ENCODE peak calls at places on chromosomes 4 and X, in seven cellular contexts. F is epithelial cell of proximal tubule, Q is cardiac muscle cell, A is astrocyte of the spinal cord, Z is astrocyte of the cerebellum, J is lower lobe of right lung, Y is fibroblast of lung. B is an unnamed sample.

GRCh38 chr4:13642576-13642975 is 15.1 kb upstream of the BOD1L1 start:
- DNase-seq in F (no peak), Q (no peak), A (peak), Z (peak), J (no peak), Y (peak), B (peak)

GRCh38 chr4:98522603-98523395 is 135.6 kb downstream of the TSPAN5 start:
- DNase-seq in F (no peak), Q (no peak), A (peak), Z (peak), J (no peak), Y (peak), B (peak)

GRCh38 chr4:1939664-1940509 is 68.7 kb downstream of the NSD2 start:
- DNase-seq in F (peak), Q (no peak), A (peak), Z (peak), J (no peak), Y (peak), B (peak)

GRCh38 chr4:88335092-88335665 is 43.5 kb upstream of the HERC6 start:
- DNase-seq in F (no peak), Q (peak), A (no peak), Z (no peak), J (no peak), Y (peak), B (peak)

GRCh38 chrX:153981771-153982533 is 9.4 kb downstream of the TMEM187 start:
- DNase-seq in F (no peak), Q (no peak), A (peak), Z (no peak), J (peak), Y (no peak), B (no peak)

GRCh38 chr4:8917868-8918783 is 46.5 kb upstream of the HMX1 start:
- DNase-seq in F (no peak), Q (peak), A (peak), Z (no peak), J (peak), Y (peak), B (peak)

GRCh38 chrX:53483838-53484420 is 49.8 kb upstream of the HSD17B10 start:
- DNase-seq in F (no peak), Q (no peak), A (peak), Z (no peak), J (no peak), Y (peak), B (peak)

GRCh38 chr4:109673303-109673702 is 29.9 kb downstream of the CASP6 start:
- DNase-seq in F (no peak), Q (no peak), A (no peak), Z (no peak), J (no peak), Y (no peak), B (no peak)

GRCh38 chrX:36867143-36867542 is 141.0 kb upstream of the FAM47C start:
- DNase-seq in F (no peak), Q (peak), A (peak), Z (peak), J (no peak), Y (peak), B (peak)

GRCh38 chr4:158865520-158866177 is 96.8 kb downstream of the FNIP2 start:
- DNase-seq in F (no peak), Q (no peak), A (no peak), Z (no peak), J (no peak), Y (no peak), B (no peak)

GRCh38 chr4:42643685-42644084 is 13.2 kb downstream of the ATP8A1 start:
- DNase-seq in F (no peak), Q (no peak), A (no peak), Z (no peak), J (no peak), Y (no peak), B (no peak)

GRCh38 chrX:11555759-11556158 is 110.0 kb downstream of the ARHGAP6 start:
- DNase-seq in F (no peak), Q (no peak), A (no peak), Z (no peak), J (no peak), Y (no peak), B (peak)

GRCh38 chr4:110059556-110060191 is 138.7 kb downstream of the ELOVL6 start:
- DNase-seq in F (no peak), Q (no peak), A (peak), Z (no peak), J (no peak), Y (peak), B (peak)

GRCh38 chrX:40471965-40472648 is 108.7 kb upstream of the ATP6AP2 start:
- DNase-seq in F (no peak), Q (peak), A (peak), Z (peak), J (peak), Y (peak), B (peak)

GRCh38 chr4:183398298-183399129 is 45.9 kb upstream of the CDKN2AIP start:
- DNase-seq in F (no peak), Q (peak), A (peak), Z (peak), J (peak), Y (peak), B (peak)

GRCh38 chr4:140102406-140102805 is 51.6 kb downstream of the MAML3 start:
- DNase-seq in F (no peak), Q (no peak), A (no peak), Z (no peak), J (no peak), Y (no peak), B (no peak)

GRCh38 chr4:110165382-110166285 is 32.8 kb downstream of the ELOVL6 start:
- DNase-seq in F (no peak), Q (no peak), A (peak), Z (no peak), J (no peak), Y (peak), B (peak)

GRCh38 chrX:136954930-136955329 is 74.4 kb upstream of the RBMX start:
- DNase-seq in F (no peak), Q (peak), A (peak), Z (peak), J (no peak), Y (peak), B (peak)

GRCh38 chr4:168587326-168588125 is 90.7 kb downstream of the PALLD start:
- DNase-seq in F (no peak), Q (no peak), A (peak), Z (peak), J (no peak), Y (peak), B (peak)

GRCh38 chr4:99507762-99508161 is 3.1 kb upstream of the C4orf17 start:
- DNase-seq in F (no peak), Q (no peak), A (no peak), Z (no peak), J (no peak), Y (no peak), B (no peak)

GRCh38 chrX:71378752-71379151 is 12.6 kb downstream of the TAF1 start:
- DNase-seq in F (no peak), Q (no peak), A (no peak), Z (no peak), J (no peak), Y (no peak), B (no peak)

GRCh38 chrX:39848900-39849299 is 248.9 kb downstream of the BCOR start:
- DNase-seq in F (no peak), Q (no peak), A (peak), Z (peak), J (no peak), Y (peak), B (peak)

GRCh38 chr4:106266201-106266600 is 49.8 kb downstream of the TBCK start:
- DNase-seq in F (peak), Q (peak), A (peak), Z (peak), J (no peak), Y (peak), B (peak)

GRCh38 chr4:64341711-64342110 is 67.5 kb downstream of the TECRL start:
- DNase-seq in F (no peak), Q (peak), A (no peak), Z (no peak), J (no peak), Y (no peak), B (no peak)

GRCh38 chr4:76744253-76744921 is 153.6 kb downstream of the SOWAHB start:
- DNase-seq in F (no peak), Q (no peak), A (peak), Z (no peak), J (no peak), Y (peak), B (peak)

GRCh38 chr4:62548108-62548524 is 1348.0 kb downstream of the ADGRL3 start:
- DNase-seq in F (no peak), Q (no peak), A (no peak), Z (no peak), J (no peak), Y (no peak), B (peak)

GRCh38 chr4:87060957-87061356 is 126.1 kb downstream of the AFF1 start:
- DNase-seq in F (peak), Q (no peak), A (peak), Z (peak), J (no peak), Y (peak), B (no peak)

GRCh38 chr4:78059524-78059889 is 2.4 kb downstream of the FRAS1 start:
- DNase-seq in F (no peak), Q (peak), A (peak), Z (peak), J (peak), Y (peak), B (peak)

GRCh38 chr4:41189669-41190068 is 24.7 kb downstream of the APBB2 start:
- DNase-seq in F (no peak), Q (no peak), A (no peak), Z (no peak), J (no peak), Y (no peak), B (no peak)

GRCh38 chr4:74095886-74096264 is 3.1 kb downstream of the CXCL2 start:
- DNase-seq in F (no peak), Q (no peak), A (no peak), Z (no peak), J (no peak), Y (peak), B (peak)

GRCh38 chr4:89196056-89196674 is 84.8 kb downstream of the TIGD2 start:
- DNase-seq in F (no peak), Q (no peak), A (peak), Z (no peak), J (no peak), Y (peak), B (peak)

GRCh38 chr4:106690487-106690886 is 321.9 kb upstream of the GIMD1 start:
- DNase-seq in F (no peak), Q (no peak), A (peak), Z (no peak), J (no peak), Y (peak), B (peak)

GRCh38 chr4:1241466-1241935 is 7.4 kb downstream of the CTBP1 start:
- DNase-seq in F (no peak), Q (no peak), A (no peak), Z (no peak), J (no peak), Y (no peak), B (no peak)

GRCh38 chr4:58081356-58081755 is 971.2 kb upstream of the IGFBP7 start:
- DNase-seq in F (no peak), Q (no peak), A (no peak), Z (no peak), J (no peak), Y (no peak), B (no peak)

GRCh38 chr4:99633772-99634171 is 23.9 kb downstream of the C4orf54 start:
- DNase-seq in F (no peak), Q (no peak), A (no peak), Z (no peak), J (no peak), Y (no peak), B (no peak)

GRCh38 chrX:108186811-108187210 is 95.2 kb downstream of the ATG4A start:
- DNase-seq in F (peak), Q (no peak), A (peak), Z (peak), J (no peak), Y (peak), B (peak)

GRCh38 chr4:90127706-90128345 is 632 bp downstream of the CCSER1 start:
- DNase-seq in F (no peak), Q (peak), A (peak), Z (no peak), J (peak), Y (no peak), B (no peak)

GRCh38 chr4:22434895-22435294 is 81.0 kb downstream of the ADGRA3 start:
- DNase-seq in F (peak), Q (peak), A (peak), Z (peak), J (no peak), Y (peak), B (peak)

GRCh38 chrX:68936608-68937007 is 107.8 kb downstream of the EFNB1 start:
- DNase-seq in F (peak), Q (no peak), A (peak), Z (peak), J (no peak), Y (peak), B (peak)

GRCh38 chr4:54566608-54567007 is 91.1 kb upstream of the KIT start:
- DNase-seq in F (no peak), Q (no peak), A (no peak), Z (no peak), J (no peak), Y (no peak), B (no peak)
- H3K4me3 ChIP-seq in F (no peak), Q (no peak), A (no peak), Z (no peak), J (no peak), Y (no peak), B (no peak)

DNA sequence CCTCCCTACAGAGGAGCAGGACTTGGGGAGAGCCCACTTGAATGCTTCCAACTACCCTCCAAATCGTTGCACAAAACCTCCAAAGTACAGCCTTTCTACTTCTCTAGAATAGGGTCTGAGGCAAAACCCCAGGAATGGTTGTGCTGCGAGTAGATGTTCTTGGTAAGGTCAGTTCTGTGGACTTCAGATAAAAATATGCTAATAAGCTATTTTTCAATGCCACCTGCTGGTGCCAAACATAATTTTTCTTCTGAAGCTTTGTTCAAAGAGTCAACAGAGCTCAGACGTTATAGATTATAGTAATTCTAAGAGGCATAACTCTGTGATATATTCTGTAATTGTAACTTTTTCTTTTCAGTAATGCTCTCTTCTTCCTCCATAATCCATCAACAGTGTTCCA is 425.7 kb downstream of the GPAT3 start:
- DNase-seq in F (no peak), Q (no peak), A (peak), Z (no peak), J (no peak), Y (no peak), B (peak)
- TF ChIP-seq CTCF in F (peak), Q (no peak), A (no peak), Z (no peak), J (no peak), Y (no peak), B (peak)

GRCh38 chr4:173246719-173247118 is 78.1 kb downstream of the GALNT7 start:
- DNase-seq in F (no peak), Q (no peak), A (no peak), Z (no peak), J (no peak), Y (no peak), B (no peak)
- H3K4me3 ChIP-seq in F (no peak), Q (no peak), A (no peak), Z (no peak), J (no peak), Y (no peak), B (no peak)

GRCh38 chr4:54227261-54228063 is 1.6 kb upstream of the PDGFRA start:
- DNase-seq in F (no peak), Q (peak), A (peak), Z (no peak), J (peak), Y (peak), B (peak)
- TF ChIP-seq CTCF in F (no peak), Q (no peak), A (no peak), Z (no peak), J (no peak), Y (no peak), B (no peak)

GRCh38 chrX:100647095-100647494 is 3.1 kb downstream of the SRPX2 start:
- DNase-seq in F (no peak), Q (no peak), A (peak), Z (no peak), J (no peak), Y (peak), B (peak)
- H3K4me3 ChIP-seq in F (no peak), Q (no peak), A (no peak), Z (no peak), J (no peak), Y (no peak), B (no peak)

DNA sequence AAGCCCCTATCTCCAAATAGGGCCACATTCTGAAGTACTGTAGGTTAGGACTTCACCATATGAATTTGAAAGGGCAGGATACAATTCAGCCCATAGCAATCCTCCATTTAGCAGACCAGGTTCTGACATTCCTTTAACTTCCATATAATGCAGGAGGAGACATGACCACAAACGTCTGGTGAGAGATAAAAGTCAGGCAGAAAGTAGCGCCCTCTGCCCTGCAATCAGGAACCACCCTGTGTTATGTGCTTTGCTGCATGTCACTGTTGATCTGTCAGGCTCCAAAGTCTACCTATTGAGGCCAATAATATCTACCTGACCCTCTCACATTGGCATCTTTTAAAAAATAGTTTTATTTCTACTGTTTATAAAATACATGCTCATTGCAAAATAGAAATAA is 30.2 kb upstream of the SEPSECS start:
- DNase-seq in F (no peak), Q (no peak), A (no peak), Z (no peak), J (no peak), Y (no peak), B (no peak)
- TF ChIP-seq CTCF in F (no peak), Q (no peak), A (no peak), Z (no peak), J (no peak), Y (no peak), B (no peak)